ENCODE peak calls at places on chromosomes 13 and 19, in five cellular contexts. X is tibial nerve, W is BJ, N is IMR-90, T is adrenal gland. M is an unnamed sample.

GRCh38 chr19:4379383-4380253 is 20.7 kb downstream of the SH3GL1 start:
- DNase-seq in X (no peak), N (peak), T (peak), W (no peak), M (peak)

GRCh38 chr19:5172859-5173577 is 167.6 kb downstream of the PTPRS start:
- DNase-seq in X (no peak), T (peak), N (peak), W (peak), M (no peak)

GRCh38 chr19:19606021-19606420 is 12.5 kb downstream of the PBX4 start:
- DNase-seq in W (no peak), T (no peak), N (peak), X (no peak), M (no peak)

GRCh38 chr13:52371736-52372247 is 34.2 kb downstream of the THSD1 start:
- DNase-seq in N (peak), W (no peak), X (no peak), T (no peak), M (no peak)

GRCh38 chr19:38386968-38387549 is 775 bp downstream of the GGN start:
- DNase-seq in N (no peak), W (no peak), X (no peak), T (no peak), M (no peak)

GRCh38 chr13:34308725-34309124 is 490.8 kb downstream of the RFC3 start:
- DNase-seq in X (no peak), N (no peak), W (peak), T (no peak), M (no peak)

GRCh38 chr13:97198753-97199152 is 23.4 kb upstream of the MBNL2 start:
- DNase-seq in T (no peak), N (no peak), X (no peak), W (no peak), M (no peak)

GRCh38 chr19:6740589-6741348 is 1.3 kb downstream of the TRIP10 start:
- DNase-seq in X (no peak), W (no peak), N (peak), T (peak), M (no peak)

GRCh38 chr19:49009828-49010227 is 7.1 kb downstream of the LHB start:
- DNase-seq in N (no peak), X (no peak), W (no peak), T (no peak), M (no peak)

GRCh38 chr19:1222394-1222793 is 15.4 kb downstream of the CBARP start:
- DNase-seq in X (no peak), T (no peak), N (no peak), W (no peak), M (no peak)
- TF ChIP-seq CTCF in X (no peak), T (no peak), N (peak), W (no peak), M (no peak)

GRCh38 chr19:14033946-14034345 is 2.4 kb downstream of the IL27RA start:
- DNase-seq in W (no peak), X (no peak), T (no peak), N (no peak), M (no peak)

GRCh38 chr19:14031719-14032480 is at the start of gene IL27RA:
- DNase-seq in W (no peak), N (peak), X (peak), T (peak), M (no peak)

GRCh38 chr19:14027856-14028450 is at the start of gene RLN3:
- DNase-seq in T (no peak), X (no peak), N (no peak), W (no peak), M (no peak)

GRCh38 chr19:14028901-14029300 is 953 bp downstream of the RLN3 start:
- DNase-seq in W (no peak), N (no peak), X (no peak), T (no peak), M (no peak)

GRCh38 chr19:14030997-14031718 is 404 bp upstream of the IL27RA start:
- DNase-seq in T (no peak), N (no peak), X (no peak), W (no peak), M (no peak)
- H3K4me3 ChIP-seq in T (no peak), N (peak), X (peak), W (peak), M (peak)

DNA sequence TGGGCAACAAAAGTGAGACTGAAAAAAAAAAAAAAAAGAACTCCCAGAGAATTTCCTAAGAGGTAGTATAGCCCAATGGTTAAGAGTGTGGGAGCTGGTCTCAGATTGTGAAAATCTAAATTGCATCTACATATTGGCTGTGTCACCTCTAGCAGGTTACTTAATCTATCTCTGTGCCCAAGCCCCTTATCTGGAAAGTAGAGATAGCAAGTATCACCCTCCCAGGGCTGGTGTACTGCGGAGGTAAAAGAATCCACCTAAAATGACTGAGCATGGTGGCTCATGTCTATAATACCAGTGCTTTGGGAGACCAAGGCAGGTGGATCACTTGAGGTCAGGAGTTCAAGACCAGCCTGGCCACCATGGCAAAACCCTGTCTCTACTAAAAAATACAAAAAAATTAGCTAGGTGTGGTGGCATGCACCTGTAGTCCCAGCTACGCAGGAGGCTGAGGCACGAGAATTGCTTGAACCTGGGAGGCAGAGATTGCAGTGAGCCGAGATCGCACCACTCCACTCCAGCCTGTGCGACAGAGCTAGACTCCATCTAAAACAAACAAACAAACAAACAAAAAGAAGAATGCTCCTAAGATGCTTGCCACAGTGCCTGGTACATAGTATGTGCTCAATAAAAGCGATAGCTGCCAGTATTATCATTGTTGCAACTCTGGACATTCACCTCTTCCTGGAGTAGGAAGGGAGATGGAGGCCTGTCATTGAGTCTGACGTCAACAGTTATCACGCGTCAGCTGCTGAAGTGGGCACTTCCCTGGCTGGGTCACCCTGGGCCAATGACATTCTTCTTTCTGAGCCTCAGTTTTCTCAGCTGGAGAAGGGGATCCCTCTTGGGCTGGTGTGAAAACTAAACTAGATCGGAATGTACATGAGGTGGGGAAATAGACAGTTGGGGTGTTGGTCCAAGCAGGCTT is 4.0 kb upstream of the PLAUR start:
- DNase-seq in X (no peak), T (no peak), W (no peak), N (no peak), M (no peak)
- TF ChIP-seq CTCF in X (no peak), T (no peak), W (no peak), N (no peak), M (no peak)

DNA sequence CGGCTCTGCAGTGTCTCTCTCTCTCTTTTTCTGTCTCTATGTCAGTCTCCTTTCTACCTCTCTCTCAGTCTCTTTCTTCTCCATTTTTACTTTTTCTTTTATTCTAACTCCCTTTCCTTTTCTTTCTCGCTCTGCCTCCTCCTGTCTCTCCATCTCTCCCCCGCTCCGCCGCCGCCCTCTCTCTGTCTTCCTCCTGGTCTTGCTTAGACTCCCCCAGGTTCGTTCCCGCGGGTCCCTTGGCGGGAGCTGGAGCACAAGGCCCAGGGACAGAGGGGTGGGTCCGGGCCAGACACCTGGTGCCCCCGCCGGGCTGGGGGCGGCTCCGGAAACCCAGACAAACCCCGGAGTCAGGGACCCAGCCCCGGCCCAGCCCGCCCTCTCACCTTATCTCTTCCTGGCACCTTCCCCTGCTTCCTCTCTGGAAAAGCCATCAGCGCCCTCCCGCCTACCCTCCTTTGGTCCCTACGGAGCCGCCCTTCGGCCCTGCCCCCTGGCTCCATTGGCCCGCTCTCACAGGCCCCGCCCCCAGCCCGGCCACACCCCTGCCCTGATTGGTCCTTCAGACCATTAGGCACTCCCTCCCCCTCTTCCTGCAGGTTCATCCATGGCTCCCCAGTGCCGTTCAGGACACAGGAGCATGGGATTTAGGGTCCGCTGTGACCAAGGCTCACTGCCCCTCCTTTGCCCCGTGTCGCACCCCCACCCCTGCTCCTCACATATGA is 15.4 kb upstream of the NOP53 start:
- DNase-seq in X (peak), N (no peak), T (peak), W (no peak), M (no peak)
- H3K4me3 ChIP-seq in X (no peak), N (no peak), T (no peak), W (no peak), M (peak)

DNA sequence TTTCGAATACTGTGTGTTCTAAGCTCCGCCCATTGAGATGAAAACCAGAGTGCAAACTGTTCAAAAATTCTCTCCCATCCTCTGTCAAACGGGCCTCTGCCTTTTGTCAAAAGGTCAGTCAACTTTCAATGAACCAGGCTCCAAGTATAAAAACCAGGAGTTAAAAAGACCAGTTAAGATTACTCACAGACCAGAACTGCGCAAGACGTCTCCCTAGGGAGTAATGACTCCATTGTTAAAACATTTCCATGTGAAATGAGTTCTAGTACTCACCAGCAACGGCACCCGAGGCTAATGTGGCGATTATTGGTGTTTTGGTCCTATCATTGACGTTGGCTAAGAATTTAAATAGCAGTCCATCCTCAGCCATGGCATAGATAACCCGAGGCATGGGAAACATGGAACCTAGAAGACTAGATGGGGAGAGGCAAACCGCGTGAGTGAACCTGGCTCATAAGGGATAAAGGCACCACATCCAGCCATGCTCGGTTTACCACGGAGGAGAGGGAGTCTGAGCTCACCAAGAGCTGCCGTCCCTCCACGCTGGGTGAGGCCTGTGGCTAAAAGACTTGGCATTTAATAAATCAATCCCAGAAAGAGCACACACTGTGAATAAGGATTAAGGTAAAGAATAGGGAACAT is 73.3 kb downstream of the SLC7A1 start:
- DNase-seq in W (peak), T (no peak), X (no peak), N (peak), M (no peak)
- TF ChIP-seq CTCF in W (peak), T (no peak), X (no peak), N (no peak), M (no peak)

M was measured in epithelial cell of proximal tubule.